ENCODE peak calls at places on chromosome 7, in nine cellular contexts. One of them, this sample, is unnamed.

GRCh38 chr7:151249732-151250072 is 1.2 kb upstream of the SMARCD3 start:
- DNase-seq in activated T-helper 1 cell treated with Interleukin-2 at 50 U/mL for 16 hours: no peak
- DNase-seq in amygdala: no peak
- DNase-seq in amniotic stem cell: peak
- DNase-seq in CD8-positive, alpha-beta T cell: no peak
- DNase-seq in ecto neural progenitor cell: no peak
- DNase-seq in hippocampal formation: no peak
- DNase-seq in T-helper 9 cell: no peak
- DNase-seq in NCI-H69: peak
- DNase-seq in this sample: no peak

GRCh38 chr7:6516387-6516983 is 34.8 kb downstream of the GRID2IP start:
- DNase-seq in activated T-helper 1 cell treated with Interleukin-2 at 50 U/mL for 16 hours: peak
- DNase-seq in amygdala: peak
- DNase-seq in amniotic stem cell: peak
- DNase-seq in CD8-positive, alpha-beta T cell: peak
- DNase-seq in ecto neural progenitor cell: peak
- DNase-seq in hippocampal formation: peak
- DNase-seq in T-helper 9 cell: peak
- DNase-seq in NCI-H69: peak
- DNase-seq in this sample: peak

GRCh38 chr7:101733713-101734475 is 83.5 kb upstream of the CUX1 start:
- DNase-seq in activated T-helper 1 cell treated with Interleukin-2 at 50 U/mL for 16 hours: no peak
- DNase-seq in amygdala: no peak
- DNase-seq in amniotic stem cell: no peak
- DNase-seq in CD8-positive, alpha-beta T cell: no peak
- DNase-seq in ecto neural progenitor cell: peak
- DNase-seq in hippocampal formation: no peak
- DNase-seq in T-helper 9 cell: no peak
- DNase-seq in NCI-H69: peak
- DNase-seq in this sample: no peak

GRCh38 chr7:125355899-125356298 is 426.3 kb upstream of the POT1 start:
- DNase-seq in activated T-helper 1 cell treated with Interleukin-2 at 50 U/mL for 16 hours: no peak
- DNase-seq in amygdala: no peak
- DNase-seq in amniotic stem cell: no peak
- DNase-seq in CD8-positive, alpha-beta T cell: no peak
- DNase-seq in ecto neural progenitor cell: no peak
- DNase-seq in hippocampal formation: no peak
- DNase-seq in T-helper 9 cell: no peak
- DNase-seq in NCI-H69: no peak
- DNase-seq in this sample: no peak

GRCh38 chr7:4066626-4067475 is 615.2 kb upstream of the FOXK1 start:
- DNase-seq in activated T-helper 1 cell treated with Interleukin-2 at 50 U/mL for 16 hours: no peak
- DNase-seq in amygdala: no peak
- DNase-seq in amniotic stem cell: no peak
- DNase-seq in CD8-positive, alpha-beta T cell: no peak
- DNase-seq in ecto neural progenitor cell: peak
- DNase-seq in hippocampal formation: no peak
- DNase-seq in T-helper 9 cell: no peak
- DNase-seq in NCI-H69: no peak
- DNase-seq in this sample: no peak

GRCh38 chr7:81594767-81595166 is 175.1 kb downstream of the HGF start:
- DNase-seq in activated T-helper 1 cell treated with Interleukin-2 at 50 U/mL for 16 hours: no peak
- DNase-seq in amygdala: no peak
- DNase-seq in amniotic stem cell: no peak
- DNase-seq in CD8-positive, alpha-beta T cell: no peak
- DNase-seq in ecto neural progenitor cell: no peak
- DNase-seq in hippocampal formation: no peak
- DNase-seq in T-helper 9 cell: no peak
- DNase-seq in NCI-H69: no peak
- DNase-seq in this sample: no peak

GRCh38 chr7:124652237-124652636 is 113.4 kb downstream of the GPR37 start:
- DNase-seq in activated T-helper 1 cell treated with Interleukin-2 at 50 U/mL for 16 hours: no peak
- DNase-seq in amygdala: no peak
- DNase-seq in amniotic stem cell: no peak
- DNase-seq in CD8-positive, alpha-beta T cell: no peak
- DNase-seq in ecto neural progenitor cell: no peak
- DNase-seq in hippocampal formation: no peak
- DNase-seq in T-helper 9 cell: no peak
- DNase-seq in NCI-H69: no peak
- DNase-seq in this sample: no peak

GRCh38 chr7:107768263-107768662 is 24.3 kb downstream of the CBLL1 start:
- DNase-seq in activated T-helper 1 cell treated with Interleukin-2 at 50 U/mL for 16 hours: no peak
- DNase-seq in amygdala: no peak
- DNase-seq in amniotic stem cell: no peak
- DNase-seq in CD8-positive, alpha-beta T cell: no peak
- DNase-seq in ecto neural progenitor cell: no peak
- DNase-seq in hippocampal formation: no peak
- DNase-seq in T-helper 9 cell: no peak
- DNase-seq in NCI-H69: peak
- DNase-seq in this sample: no peak

GRCh38 chr7:141842904-141843303 is 1.6 kb upstream of the PRSS37 start:
- DNase-seq in activated T-helper 1 cell treated with Interleukin-2 at 50 U/mL for 16 hours: no peak
- DNase-seq in amygdala: no peak
- DNase-seq in amniotic stem cell: no peak
- DNase-seq in CD8-positive, alpha-beta T cell: no peak
- DNase-seq in ecto neural progenitor cell: no peak
- DNase-seq in hippocampal formation: no peak
- DNase-seq in T-helper 9 cell: no peak
- DNase-seq in NCI-H69: no peak
- DNase-seq in this sample: no peak

GRCh38 chr7:48280100-48280499 is 108.8 kb downstream of the ABCA13 start:
- DNase-seq in activated T-helper 1 cell treated with Interleukin-2 at 50 U/mL for 16 hours: no peak
- DNase-seq in amygdala: no peak
- DNase-seq in amniotic stem cell: peak
- DNase-seq in CD8-positive, alpha-beta T cell: no peak
- DNase-seq in ecto neural progenitor cell: no peak
- DNase-seq in hippocampal formation: no peak
- DNase-seq in T-helper 9 cell: no peak
- DNase-seq in NCI-H69: no peak
- DNase-seq in this sample: no peak

GRCh38 chr7:75653651-75654050 is 85.1 kb downstream of the HIP1 start:
- DNase-seq in activated T-helper 1 cell treated with Interleukin-2 at 50 U/mL for 16 hours: no peak
- DNase-seq in amygdala: no peak
- DNase-seq in amniotic stem cell: no peak
- DNase-seq in CD8-positive, alpha-beta T cell: no peak
- DNase-seq in ecto neural progenitor cell: no peak
- DNase-seq in hippocampal formation: no peak
- DNase-seq in T-helper 9 cell: no peak
- DNase-seq in NCI-H69: no peak
- DNase-seq in this sample: no peak